ENCODE peak calls at places on chromosomes 5 and 9, in ten cellular contexts. Q is transverse colon, H is stomach, Z is H1, T is breast epithelium, V is GM12878, C is esophagus squamous epithelium, F is body of pancreas, W is tibial nerve, M is right lobe of liver. R is an unnamed sample.

GRCh38 chr5:122101636-122102285 is 23.7 kb upstream of the LOX start:
- DNase-seq in V (no peak), Q (no peak), H (no peak), T (no peak), Z (no peak), F (no peak), C (no peak), W (no peak), M (no peak), R (no peak)

GRCh38 chr5:51347704-51348103 is 35.5 kb upstream of the ISL1 start:
- DNase-seq in F (no peak), V (no peak), T (no peak), Q (no peak), H (no peak), W (no peak), Z (no peak), M (no peak), C (no peak), R (no peak)

GRCh38 chr5:180209137-180209581 is at the start of gene RASGEF1C:
- DNase-seq in Z (no peak), Q (peak), W (peak), C (no peak), F (peak), V (no peak), H (peak), T (no peak), M (peak), R (no peak)

GRCh38 chr9:127942152-127943010 is 4.7 kb upstream of the DPM2 start:
- DNase-seq in V (no peak), F (peak), Q (peak), H (peak), Z (no peak), T (no peak), C (no peak), M (peak), W (peak), R (no peak)

GRCh38 chr5:30752015-30752414 is 441.5 kb upstream of the CDH6 start:
- DNase-seq in H (no peak), Z (no peak), V (no peak), M (no peak), C (no peak), F (no peak), Q (no peak), W (no peak), T (no peak), R (no peak)

GRCh38 chr5:145680169-145680568 is 155.0 kb downstream of the PRELID2 start:
- DNase-seq in T (no peak), Q (no peak), F (no peak), Z (no peak), V (no peak), C (no peak), H (no peak), W (no peak), M (no peak), R (no peak)

GRCh38 chr5:149273950-149274349 is 2.3 kb downstream of the AFAP1L1 start:
- DNase-seq in Z (no peak), M (no peak), C (no peak), V (no peak), W (no peak), H (no peak), F (no peak), Q (no peak), T (no peak), R (no peak)

GRCh38 chr5:125595095-125595494 is 828.1 kb upstream of the GRAMD2B start:
- DNase-seq in Z (no peak), H (peak), F (no peak), Q (peak), W (no peak), M (no peak), C (no peak), T (no peak), V (no peak), R (no peak)

GRCh38 chr5:55421074-55421529 is 113.3 kb downstream of the MTREX start:
- DNase-seq in Z (no peak), W (no peak), F (no peak), H (no peak), Q (no peak), C (no peak), M (no peak), T (no peak), V (peak), R (no peak)

GRCh38 chr9:134870746-134871667 is 9.6 kb upstream of the FCN2 start:
- DNase-seq in Q (no peak), C (no peak), V (no peak), F (no peak), M (no peak), H (no peak), T (no peak), Z (no peak), W (no peak), R (no peak)

GRCh38 chr9:4510546-4511322 is 20.5 kb downstream of the SLC1A1 start:
- DNase-seq in M (no peak), F (no peak), C (no peak), Q (no peak), H (no peak), Z (no peak), T (no peak), V (no peak), W (no peak), R (no peak)

GRCh38 chr5:104909803-104910202 is 1347.2 kb upstream of the NUDT12 start:
- DNase-seq in V (no peak), H (no peak), Q (no peak), F (no peak), T (no peak), Z (no peak), W (no peak), M (no peak), C (no peak), R (no peak)

GRCh38 chr5:129460121-129460950 is at the start of gene ADAMTS19:
- DNase-seq in Q (peak), V (no peak), Z (no peak), T (no peak), W (no peak), H (no peak), F (peak), M (peak), C (no peak), R (no peak)

GRCh38 chr5:147796556-147797308 is 14.2 kb upstream of the JAKMIP2 start:
- DNase-seq in Q (no peak), W (no peak), C (no peak), T (no peak), F (no peak), V (no peak), Z (no peak), H (no peak), M (no peak), R (no peak)

GRCh38 chr9:14027114-14027812 is 286.7 kb downstream of the NFIB start:
- DNase-seq in T (no peak), M (peak), H (peak), V (no peak), C (no peak), F (peak), Q (peak), Z (no peak), W (no peak), R (no peak)

GRCh38 chr5:139710370-139711066 is 62.4 kb downstream of the CXXC5 start:
- DNase-seq in V (no peak), C (no peak), W (no peak), F (peak), Q (peak), Z (no peak), M (peak), T (peak), H (peak), R (peak)

GRCh38 chr5:169097374-169097831 is 203.5 kb downstream of the SLIT3 start:
- DNase-seq in H (no peak), T (peak), C (no peak), F (no peak), Q (no peak), W (no peak), V (no peak), Z (no peak), M (no peak), R (no peak)

GRCh38 chr5:33891731-33892418 is at the start of gene ADAMTS12:
- DNase-seq in F (peak), T (no peak), H (no peak), Z (no peak), W (no peak), M (peak), V (no peak), Q (peak), C (no peak), R (peak)

GRCh38 chr5:94928891-94929290 is 310.4 kb downstream of the SLF1 start:
- DNase-seq in Z (no peak), W (no peak), C (no peak), M (no peak), Q (no peak), V (no peak), F (no peak), T (no peak), H (no peak), R (no peak)

GRCh38 chr9:124215551-124215910 is 42.2 kb upstream of the NEK6 start:
- DNase-seq in Z (no peak), M (no peak), V (no peak), H (peak), C (no peak), T (no peak), F (no peak), W (no peak), Q (no peak), R (no peak)

GRCh38 chr5:40405230-40405629 is 274.5 kb upstream of the PTGER4 start:
- DNase-seq in T (no peak), C (no peak), M (no peak), Q (no peak), W (no peak), Z (no peak), F (no peak), V (no peak), H (no peak), R (no peak)

GRCh38 chr5:140711794-140712193 is 11.5 kb downstream of the ZMAT2 start:
- DNase-seq in Z (no peak), Q (no peak), F (no peak), H (no peak), M (no peak), V (no peak), T (no peak), W (no peak), C (no peak), R (no peak)

GRCh38 chr5:169063269-169063919 is 237.5 kb downstream of the SLIT3 start:
- DNase-seq in M (no peak), W (no peak), F (no peak), Q (no peak), H (no peak), C (no peak), V (no peak), Z (no peak), T (no peak), R (no peak)

GRCh38 chr9:137251490-137252268 is 593 bp downstream of the STPG3 start:
- DNase-seq in Q (no peak), F (no peak), Z (no peak), M (no peak), W (no peak), V (no peak), H (no peak), C (no peak), T (no peak), R (no peak)
- H3K4me3 ChIP-seq in Q (no peak), F (no peak), Z (no peak), M (no peak), W (no peak), V (no peak), H (no peak), C (no peak), T (no peak), R (no peak)

DNA sequence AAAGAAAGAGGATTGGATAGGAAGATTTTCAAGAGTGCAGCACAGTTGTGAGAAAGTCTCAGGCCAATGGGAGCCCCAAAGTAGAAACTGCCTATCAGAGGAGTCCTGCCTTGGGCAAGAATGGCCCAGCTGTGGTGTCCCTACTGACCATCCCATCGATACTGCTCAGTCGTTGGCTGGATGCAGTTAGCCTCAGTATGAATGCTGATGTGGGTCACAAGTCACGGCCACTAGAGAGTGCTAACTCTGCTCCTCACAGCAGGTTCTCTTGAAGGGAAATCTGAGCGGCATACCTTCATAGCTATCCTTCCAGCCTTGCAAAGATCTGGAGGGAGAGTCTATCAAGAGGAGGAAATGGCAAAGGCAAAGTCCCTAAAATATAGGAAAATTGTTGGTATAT is 11.6 kb upstream of the CETN3 start:
- DNase-seq in V (no peak), C (no peak), Z (no peak), H (peak), Q (peak), F (peak), M (no peak), T (no peak), W (no peak), R (no peak)
- TF ChIP-seq CTCF in V (peak), C (no peak), Z (peak), H (peak), Q (peak), F (peak), M (no peak), T (no peak), W (no peak), R (no peak)

GRCh38 chr9:113593682-113594281 is 130.3 kb downstream of the RGS3 start:
- DNase-seq in M (peak), W (peak), V (no peak), H (peak), T (peak), Z (peak), Q (peak), F (peak), C (peak), R (peak)
- TF ChIP-seq POLR2A in M (peak), W (peak), V (no peak), H (peak), T (peak), Z (peak), Q (peak), F (peak), C (peak), R (no peak)

GRCh38 chr5:76085286-76085579 is 2.0 kb downstream of the SV2C start:
- DNase-seq in Q (no peak), F (no peak), V (no peak), C (no peak), M (no peak), H (no peak), Z (no peak), T (no peak), W (no peak), R (no peak)

GRCh38 chr5:76082790-76083554 is at the start of gene SV2C:
- DNase-seq in T (no peak), Z (no peak), V (no peak), W (no peak), Q (peak), H (peak), M (peak), F (no peak), C (no peak), R (no peak)

GRCh38 chr5:76083555-76084495 is 642 bp downstream of the SV2C start:
- DNase-seq in V (no peak), M (no peak), T (no peak), Z (no peak), H (no peak), F (no peak), C (no peak), W (no peak), Q (no peak), R (no peak)

GRCh38 chr5:76084496-76085285 is 1.5 kb downstream of the SV2C start:
- DNase-seq in F (no peak), Q (no peak), M (no peak), Z (no peak), C (no peak), H (no peak), V (no peak), T (no peak), W (no peak), R (no peak)

DNA sequence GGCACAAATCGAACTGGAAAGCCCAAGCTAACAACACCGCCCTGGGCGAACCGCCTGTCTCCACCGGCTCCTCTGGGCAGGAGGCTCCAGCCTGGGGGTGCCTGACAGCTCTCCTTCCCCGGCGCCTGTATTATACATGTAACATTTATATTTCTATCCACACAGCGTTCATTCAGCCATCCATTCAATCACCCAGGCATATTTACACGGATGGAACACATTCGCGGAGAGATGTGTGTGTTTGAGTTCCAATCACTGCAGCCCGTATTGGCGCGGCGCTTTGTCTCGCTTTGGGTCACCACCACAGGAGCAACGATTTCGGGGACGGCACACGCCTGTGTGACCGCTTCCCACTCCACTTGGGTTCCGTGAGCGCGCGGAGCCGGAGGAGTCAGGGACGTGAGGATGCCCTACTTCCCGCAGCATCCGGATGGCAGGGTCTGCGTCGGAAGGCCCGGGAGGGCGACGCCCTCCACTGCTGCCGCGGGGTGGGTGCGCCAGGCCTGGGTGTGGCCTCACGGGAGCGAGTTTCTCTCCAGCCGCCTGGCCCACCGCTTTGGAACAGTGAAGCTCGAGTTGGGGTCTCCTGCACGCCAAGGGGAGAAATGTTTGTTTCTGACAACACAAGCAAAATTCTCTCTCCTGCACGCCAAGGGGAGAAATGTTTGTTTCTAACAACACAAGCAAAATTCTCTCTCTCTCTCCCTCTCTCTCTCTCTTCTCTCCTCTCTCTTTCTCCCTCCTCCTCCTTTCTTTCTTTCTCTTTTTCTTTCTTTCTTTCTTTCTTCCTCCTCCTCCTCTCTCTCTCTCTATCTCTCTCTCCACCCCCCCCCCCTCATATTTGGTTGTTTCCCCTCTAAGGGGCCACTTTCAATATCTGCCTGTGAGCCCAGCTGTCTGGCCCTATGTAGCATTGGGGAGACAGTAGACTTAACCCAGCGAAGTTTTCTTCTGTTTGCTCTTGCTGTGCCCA is 1.1 kb upstream of the SV2C start:
- DNase-seq in C (no peak), H (no peak), F (no peak), Q (no peak), M (no peak), W (no peak), Z (no peak), T (no peak), V (no peak), R (no peak)
- H3K4me3 ChIP-seq in C (no peak), H (peak), F (no peak), Q (peak), M (no peak), W (peak), Z (peak), T (peak), V (peak), R (no peak)

GRCh38 chr9:23117621-23118020 is 671.0 kb downstream of the DMRTA1 start:
- DNase-seq in V (no peak), F (no peak), M (no peak), W (no peak), T (no peak), C (no peak), Z (no peak), H (no peak), Q (no peak), R (no peak)

GRCh38 chr9:23120630-23121029 is 674.0 kb downstream of the DMRTA1 start:
- DNase-seq in Q (no peak), M (no peak), C (no peak), V (no peak), F (no peak), H (no peak), T (no peak), W (no peak), Z (no peak), R (no peak)

DNA sequence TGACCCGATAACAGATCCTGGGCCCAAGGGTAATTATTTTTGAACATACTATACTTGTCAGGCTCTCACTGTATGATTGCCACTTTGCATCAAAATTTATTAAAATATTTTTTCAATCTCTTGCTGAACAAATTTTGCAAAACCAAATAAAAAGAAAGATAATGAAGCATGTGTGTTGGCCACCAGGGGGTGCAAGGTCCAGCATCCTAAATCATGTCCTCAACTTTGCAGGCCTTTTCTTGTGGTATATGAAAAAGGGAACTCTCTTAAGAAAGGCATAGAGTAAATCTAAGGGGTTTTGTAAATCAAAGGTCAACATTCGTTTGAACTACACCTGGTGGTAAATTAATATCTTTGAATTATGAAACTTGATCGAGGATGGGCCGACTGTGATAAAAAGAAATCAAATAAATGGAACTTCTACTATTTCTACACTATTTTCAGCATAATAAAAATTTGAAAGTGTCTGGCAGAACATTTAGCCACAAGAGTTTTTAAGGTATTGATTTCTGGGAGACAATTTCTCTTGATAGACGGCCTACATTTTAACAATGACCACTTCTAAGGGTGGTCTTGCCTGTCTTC is 676.5 kb downstream of the DMRTA1 start:
- DNase-seq in C (no peak), F (no peak), Q (peak), T (no peak), M (peak), V (no peak), H (no peak), W (no peak), Z (peak), R (no peak)
- TF ChIP-seq CTCF in C (peak), F (peak), Q (peak), T (peak), M (peak), V (peak), H (peak), W (peak), Z (peak), R (no peak)

DNA sequence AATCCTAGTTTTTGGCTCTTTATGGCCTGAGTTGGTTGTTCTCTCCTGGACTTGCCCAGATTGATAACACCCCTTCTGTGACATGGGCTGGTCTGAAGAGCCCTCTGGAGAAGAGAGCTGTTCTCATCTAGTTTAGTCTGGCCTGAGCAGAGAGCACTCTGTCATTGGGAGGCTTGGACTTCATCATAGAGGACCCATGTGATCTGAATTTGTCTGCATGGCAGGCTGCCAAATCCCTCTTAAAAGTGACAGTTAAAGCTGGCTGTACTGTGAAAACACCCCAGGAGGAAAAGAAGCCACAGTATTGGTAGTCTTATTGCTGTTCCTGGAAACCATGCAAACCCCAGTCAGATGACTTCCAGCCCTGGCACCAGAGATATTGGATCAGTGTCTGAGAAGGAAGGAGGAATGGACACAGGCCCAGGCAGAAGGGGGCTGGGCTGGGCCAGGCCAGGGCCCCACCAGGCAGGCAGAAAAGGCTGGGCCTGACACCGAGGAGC is 3.7 kb upstream of the WDR31 start:
- DNase-seq in H (peak), V (no peak), T (peak), F (peak), W (peak), C (peak), M (peak), Q (peak), Z (no peak), R (peak)
- TF ChIP-seq POLR2A in H (no peak), V (no peak), T (no peak), F (no peak), W (no peak), C (no peak), M (no peak), Q (no peak), Z (no peak), R (no peak)

DNA sequence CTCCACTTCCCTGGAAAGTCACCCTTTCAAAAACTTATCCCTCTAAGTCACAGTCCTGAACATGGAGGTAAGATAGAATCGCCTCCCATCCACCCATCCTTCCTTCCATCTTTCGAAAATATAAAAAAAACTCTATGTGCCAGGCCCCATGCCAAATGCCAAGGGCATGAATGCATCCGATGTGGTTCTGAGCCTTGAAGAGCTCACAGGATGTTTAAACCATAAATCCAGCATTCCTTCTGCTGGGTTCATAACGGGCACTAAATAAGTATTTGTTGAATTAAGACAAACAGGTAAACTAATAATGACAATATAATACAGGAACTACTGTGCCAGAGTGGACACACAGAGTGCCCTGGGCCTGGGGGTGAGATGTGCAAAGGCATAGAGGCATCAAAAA is 147.3 kb downstream of the TTLL11 start:
- DNase-seq in Z (no peak), V (no peak), Q (no peak), T (no peak), W (no peak), M (no peak), F (no peak), H (no peak), C (no peak), R (no peak)
- H3K4me3 ChIP-seq in Z (no peak), V (no peak), Q (no peak), T (no peak), W (no peak), M (no peak), F (no peak), H (no peak), C (no peak), R (no peak)